ENCODE peak calls at places on chromosomes 7 and 10, in four cellular contexts. V, Z, U and O are unnamed samples.

GRCh38 chr7:154503962-154504550 is 451.9 kb downstream of the DPP6 start:
- DNase-seq in Z (peak; percentile 47), V (no peak), U (peak; percentile 44), O (no peak)

GRCh38 chr10:15373199-15373598 is 2.1 kb upstream of the FAM171A1 start:
- DNase-seq in Z (no peak), V (no peak), U (no peak), O (no peak)

GRCh38 chr7:28688651-28689050 is 269.5 kb downstream of the TRIL start:
- DNase-seq in V (no peak), U (no peak), Z (no peak), O (no peak)

GRCh38 chr7:74718336-74718735 is 55.5 kb upstream of the NCF1 start:
- DNase-seq in Z (no peak), U (no peak), V (no peak), O (no peak)

GRCh38 chr10:130578532-130579289 is 442.5 kb downstream of the GLRX3 start:
- DNase-seq in Z (no peak), V (no peak), U (no peak), O (no peak)

GRCh38 chr10:128036746-128037542 is 89.3 kb downstream of the MKI67 start:
- DNase-seq in Z (no peak), V (peak; percentile 81), U (no peak), O (no peak)

GRCh38 chr10:50614444-50615137 is 9.2 kb downstream of the SGMS1 start:
- DNase-seq in U (no peak), V (no peak), Z (no peak), O (no peak)

GRCh38 chr7:141671705-141672496 is 30.1 kb downstream of the DENND11 start:
- DNase-seq in U (no peak), V (no peak), Z (no peak), O (no peak)

GRCh38 chr10:13716161-13717071 is 129.7 kb downstream of the PRPF18 start:
- DNase-seq in U (no peak), V (no peak), Z (peak; percentile 53), O (no peak)

GRCh38 chr7:82442492-82443043 is 1.0 kb downstream of the CACNA2D1 start:
- DNase-seq in Z (peak; percentile 62), U (no peak), V (no peak), O (no peak)

GRCh38 chr7:29884399-29885272 is 78.3 kb downstream of the WIPF3 start:
- DNase-seq in Z (peak; percentile 47), V (no peak), U (peak; percentile 26), O (no peak)

GRCh38 chr7:42154168-42154567 is 82.8 kb downstream of the GLI3 start:
- DNase-seq in Z (no peak), U (no peak), V (no peak), O (no peak)
- H3K4me1 ChIP-seq in Z (no peaks in the 10 kb centered on the region), U (peaks cover 40% of the 10 kb centered on the region), V (no peaks in the 10 kb centered on the region), O (no peaks in the 10 kb centered on the region)

GRCh38 chr10:122495406-122496340 is 34.3 kb downstream of the HTRA1 start:
- DNase-seq in Z (no peak), U (no peak), V (no peak), O (peak; percentile 68)
- H3K4me1 ChIP-seq in Z (peaks cover 18% of the 10 kb centered on the region), U (peaks cover 7% of the 10 kb centered on the region), V (peaks cover 9% of the 10 kb centered on the region), O (peaks cover 12% of the 10 kb centered on the region)

GRCh38 chr10:106268000-106268399 is 896.5 kb downstream of the SORCS1 start:
- DNase-seq in V (no peak), Z (no peak), U (no peak), O (no peak)

GRCh38 chr10:106271237-106271636 is 893.3 kb downstream of the SORCS1 start:
- DNase-seq in V (no peak), U (no peak), Z (no peak), O (no peak)

GRCh38 chr10:106267591-106267990 is 896.9 kb downstream of the SORCS1 start:
- DNase-seq in Z (no peak), U (no peak), V (no peak), O (peak; percentile 70)
- H3K4me1 ChIP-seq in Z (no peaks in the 10 kb centered on the region), U (no peaks in the 10 kb centered on the region), V (no peaks in the 10 kb centered on the region), O (no peaks in the 10 kb centered on the region)

GRCh38 chr7:153432056-153432455 is 620.1 kb upstream of the DPP6 start:
- DNase-seq in V (no peak), U (no peak), Z (no peak), O (no peak)
- H3K4me1 ChIP-seq in V (no peaks in the 10 kb centered on the region), U (no peaks in the 10 kb centered on the region), Z (no peaks in the 10 kb centered on the region), O (no peaks in the 10 kb centered on the region)

GRCh38 chr7:27107391-27107900 is 5.0 kb upstream of the HOXA2 start:
- DNase-seq in Z (no peak), V (no peak), U (no peak), O (no peak)
- H3K4me1 ChIP-seq in Z (no peaks in the 10 kb centered on the region), V (no peaks in the 10 kb centered on the region), U (no peaks in the 10 kb centered on the region), O (peaks cover 26% of the 10 kb centered on the region)

GRCh38 chr7:130930710-130931109 is 196.7 kb upstream of the KLF14 start:
- DNase-seq in V (no peak), U (no peak), Z (no peak), O (no peak)

GRCh38 chr7:130930260-130930659 is 196.3 kb upstream of the KLF14 start:
- DNase-seq in Z (no peak), U (no peak), V (peak; percentile 80), O (no peak)

GRCh38 chr7:130932088-130932487 is 198.1 kb upstream of the KLF14 start:
- DNase-seq in Z (no peak), U (no peak), V (no peak), O (no peak)

GRCh38 chr7:130933919-130934318 is 199.9 kb upstream of the KLF14 start:
- DNase-seq in Z (no peak), V (no peak), U (no peak), O (no peak)

GRCh38 chr7:130932667-130933432 is 198.8 kb upstream of the KLF14 start:
- DNase-seq in V (no peak), Z (no peak), U (no peak), O (no peak)
- H3K4me1 ChIP-seq in V (peaks cover 11% of the 10 kb centered on the region), Z (peaks cover 9% of the 10 kb centered on the region), U (no peaks in the 10 kb centered on the region), O (peaks cover 38% of the 10 kb centered on the region)

GRCh38 chr10:80463868-80464267 is 9.8 kb downstream of the TSPAN14 start:
- DNase-seq in Z (no peak), U (no peak), V (peak; percentile 45), O (no peak)

GRCh38 chr10:80464557-80465466 is 10.7 kb downstream of the TSPAN14 start:
- DNase-seq in U (peak; percentile 84), Z (peak; percentile 47), V (peak; percentile 50), O (no peak)

GRCh38 chr10:80468002-80468401 is 13.9 kb downstream of the TSPAN14 start:
- DNase-seq in Z (peak; percentile 63), V (peak; percentile 91), U (no peak), O (peak; percentile 66)

GRCh38 chr10:80466724-80467326 is 12.7 kb downstream of the TSPAN14 start:
- DNase-seq in Z (no peak), U (no peak), V (no peak), O (no peak)

GRCh38 chr10:80465839-80466590 is 11.9 kb downstream of the TSPAN14 start:
- DNase-seq in V (peak; percentile 79), Z (no peak), U (no peak), O (no peak)
- H3K4me1 ChIP-seq in V (peaks cover 70% of the 10 kb centered on the region), Z (peaks cover 58% of the 10 kb centered on the region), U (peaks cover 64% of the 10 kb centered on the region), O (peaks cover 74% of the 10 kb centered on the region)

GRCh38 chr7:100544386-100544785 is 5.4 kb downstream of the AGFG2 start:
- DNase-seq in V (no peak), Z (no peak), U (no peak), O (no peak)

GRCh38 chr7:100545636-100546128 is 6.7 kb downstream of the AGFG2 start:
- DNase-seq in U (no peak), V (peak; percentile 65), Z (peak; percentile 74), O (no peak)

GRCh38 chr7:100543586-100543985 is 4.6 kb downstream of the AGFG2 start:
- DNase-seq in Z (no peak), V (no peak), U (no peak), O (no peak)

GRCh38 chr7:100546129-100546867 is 7.3 kb downstream of the AGFG2 start:
- DNase-seq in V (no peak), Z (no peak), U (no peak), O (no peak)

DNA sequence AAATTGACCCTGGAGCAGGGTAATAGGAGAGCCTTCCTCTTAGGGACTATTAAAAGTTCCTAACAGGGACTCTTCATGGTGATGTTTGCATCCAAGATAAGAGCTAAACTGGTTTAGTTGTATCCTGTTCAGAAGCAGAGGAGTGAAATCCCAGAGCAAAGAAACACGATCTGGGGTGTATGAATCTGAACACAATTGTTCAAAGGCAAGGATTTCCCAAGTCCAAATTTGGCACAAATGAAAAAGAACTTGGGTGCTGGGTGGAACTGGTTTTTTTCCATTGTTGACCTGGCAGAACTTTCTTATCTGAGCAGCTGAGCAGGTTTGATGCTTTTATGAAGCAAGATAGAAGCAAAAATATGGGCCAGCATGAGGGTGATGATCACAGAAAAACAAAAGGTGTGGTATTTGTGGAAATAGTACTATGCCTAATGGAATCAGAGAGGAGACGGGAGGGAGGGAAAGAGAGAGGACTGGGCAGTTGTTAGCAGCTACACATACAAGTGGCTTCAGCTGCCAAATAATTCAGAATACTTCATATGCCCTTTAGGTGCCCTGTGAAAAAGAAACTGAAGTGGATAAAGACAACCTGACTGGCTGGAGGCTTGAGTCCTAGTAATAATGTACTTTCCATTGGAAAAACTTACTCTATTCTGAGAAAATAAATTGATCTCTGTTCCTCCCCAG is 6.1 kb downstream of the AGFG2 start:
- DNase-seq in U (no peak), V (no peak), Z (no peak), O (no peak)
- H3K4me1 ChIP-seq in U (peaks cover 10% of the 10 kb centered on the region), V (peaks cover 45% of the 10 kb centered on the region), Z (peaks cover 40% of the 10 kb centered on the region), O (peaks cover 80% of the 10 kb centered on the region)

GRCh38 chr7:69739906-69740545 is 141.8 kb downstream of the AUTS2 start:
- DNase-seq in Z (peak; percentile 75), U (no peak), V (peak; percentile 46), O (no peak)
- H3K4me1 ChIP-seq in Z (peaks cover 25% of the 10 kb centered on the region), U (peaks cover 27% of the 10 kb centered on the region), V (no peaks in the 10 kb centered on the region), O (peaks cover 4% of the 10 kb centered on the region)